ENCODE peak calls at places on chromosomes 1 and 21, in eight cellular contexts. One of them, this sample, is unnamed.

GRCh38 chr1:224435999-224436398 is 1.4 kb upstream of the WDR26 start:
- DNase-seq in AG09319: no peak
- DNase-seq in naive thymus-derived CD8-positive, alpha-beta T cell: no peak
- DNase-seq in GM04503: no peak
- DNase-seq in EH: no peak
- DNase-seq in GM13976: no peak
- DNase-seq in NCI-H446 treated with DMSO at 0.1 percent for 48 hours: no peak
- DNase-seq in HFFc6: no peak
- DNase-seq in this sample: no peak

GRCh38 chr1:156356875-156357534 is 12.0 kb upstream of the RHBG start:
- DNase-seq in AG09319: no peak
- DNase-seq in naive thymus-derived CD8-positive, alpha-beta T cell: peak; percentile 45
- DNase-seq in GM04503: no peak
- DNase-seq in EH: peak; percentile 40
- DNase-seq in GM13976: peak; percentile 89
- DNase-seq in NCI-H446 treated with DMSO at 0.1 percent for 48 hours: no peak
- DNase-seq in HFFc6: no peak
- DNase-seq in this sample: no peak

GRCh38 chr1:173134029-173134428 is 73.1 kb downstream of the TNFSF4 start:
- DNase-seq in AG09319: no peak
- DNase-seq in naive thymus-derived CD8-positive, alpha-beta T cell: no peak
- DNase-seq in GM04503: no peak
- DNase-seq in EH: peak; percentile 63
- DNase-seq in GM13976: no peak
- DNase-seq in NCI-H446 treated with DMSO at 0.1 percent for 48 hours: no peak
- DNase-seq in HFFc6: peak; percentile 32
- DNase-seq in this sample: peak; percentile 33

GRCh38 chr1:66271904-66272254 is 262.1 kb upstream of the SGIP1 start:
- DNase-seq in AG09319: no peak
- DNase-seq in naive thymus-derived CD8-positive, alpha-beta T cell: no peak
- DNase-seq in GM04503: no peak
- DNase-seq in EH: peak; percentile 85
- DNase-seq in GM13976: no peak
- DNase-seq in NCI-H446 treated with DMSO at 0.1 percent for 48 hours: no peak
- DNase-seq in HFFc6: peak; percentile 66
- DNase-seq in this sample: peak; percentile 68

GRCh38 chr1:36182734-36183133 is 26.8 kb downstream of the MAP7D1 start:
- DNase-seq in AG09319: no peak
- DNase-seq in naive thymus-derived CD8-positive, alpha-beta T cell: no peak
- DNase-seq in GM04503: no peak
- DNase-seq in EH: no peak
- DNase-seq in GM13976: no peak
- DNase-seq in NCI-H446 treated with DMSO at 0.1 percent for 48 hours: no peak
- DNase-seq in HFFc6: no peak
- DNase-seq in this sample: no peak

GRCh38 chr1:201183209-201183608 is 7.4 kb upstream of the IGFN1 start:
- DNase-seq in AG09319: no peak
- DNase-seq in naive thymus-derived CD8-positive, alpha-beta T cell: no peak
- DNase-seq in GM04503: no peak
- DNase-seq in EH: no peak
- DNase-seq in GM13976: no peak
- DNase-seq in NCI-H446 treated with DMSO at 0.1 percent for 48 hours: no peak
- DNase-seq in HFFc6: no peak
- DNase-seq in this sample: no peak

GRCh38 chr1:12597792-12598191 is 20.2 kb downstream of the DHRS3 start:
- DNase-seq in AG09319: no peak
- DNase-seq in naive thymus-derived CD8-positive, alpha-beta T cell: no peak
- DNase-seq in GM04503: no peak
- DNase-seq in EH: no peak
- DNase-seq in GM13976: no peak
- DNase-seq in NCI-H446 treated with DMSO at 0.1 percent for 48 hours: no peak
- DNase-seq in HFFc6: no peak
- DNase-seq in this sample: no peak

GRCh38 chr1:156438278-156438987 is 62.1 kb downstream of the MEF2D start:
- DNase-seq in AG09319: no peak
- DNase-seq in naive thymus-derived CD8-positive, alpha-beta T cell: no peak
- DNase-seq in GM04503: no peak
- DNase-seq in EH: peak; percentile 44
- DNase-seq in GM13976: no peak
- DNase-seq in NCI-H446 treated with DMSO at 0.1 percent for 48 hours: no peak
- DNase-seq in HFFc6: no peak
- DNase-seq in this sample: no peak

GRCh38 chr1:79044974-79045650 is 38.6 kb upstream of the ADGRL4 start:
- DNase-seq in AG09319: no peak
- DNase-seq in naive thymus-derived CD8-positive, alpha-beta T cell: no peak
- DNase-seq in GM04503: no peak
- DNase-seq in EH: no peak
- DNase-seq in GM13976: no peak
- DNase-seq in NCI-H446 treated with DMSO at 0.1 percent for 48 hours: peak; percentile 94
- DNase-seq in HFFc6: no peak
- DNase-seq in this sample: peak; percentile 91

GRCh38 chr1:17239420-17239819 is 9.5 kb upstream of the PADI3 start:
- DNase-seq in AG09319: peak; percentile 78
- DNase-seq in naive thymus-derived CD8-positive, alpha-beta T cell: no peak
- DNase-seq in GM04503: peak; percentile 71
- DNase-seq in EH: peak; percentile 94
- DNase-seq in GM13976: peak; percentile 67
- DNase-seq in NCI-H446 treated with DMSO at 0.1 percent for 48 hours: peak; percentile 43
- DNase-seq in HFFc6: peak; percentile 91
- DNase-seq in this sample: peak; percentile 92

GRCh38 chr1:204478166-204478899 is 16.3 kb downstream of the PIK3C2B start:
- DNase-seq in AG09319: no peak
- DNase-seq in naive thymus-derived CD8-positive, alpha-beta T cell: no peak
- DNase-seq in GM04503: no peak
- DNase-seq in EH: no peak
- DNase-seq in GM13976: no peak
- DNase-seq in NCI-H446 treated with DMSO at 0.1 percent for 48 hours: no peak
- DNase-seq in HFFc6: no peak
- DNase-seq in this sample: no peak

GRCh38 chr1:37461698-37462436 is 12.5 kb upstream of the ZC3H12A start:
- DNase-seq in AG09319: no peak
- DNase-seq in naive thymus-derived CD8-positive, alpha-beta T cell: no peak
- DNase-seq in GM04503: no peak
- DNase-seq in EH: no peak
- DNase-seq in GM13976: no peak
- DNase-seq in NCI-H446 treated with DMSO at 0.1 percent for 48 hours: no peak
- DNase-seq in HFFc6: no peak
- DNase-seq in this sample: no peak

GRCh38 chr1:187685338-187685737 is 856.6 kb downstream of the PLA2G4A start:
- DNase-seq in AG09319: no peak
- DNase-seq in naive thymus-derived CD8-positive, alpha-beta T cell: no peak
- DNase-seq in GM04503: no peak
- DNase-seq in EH: peak; percentile 33
- DNase-seq in GM13976: no peak
- DNase-seq in NCI-H446 treated with DMSO at 0.1 percent for 48 hours: no peak
- DNase-seq in HFFc6: peak; percentile 25
- DNase-seq in this sample: no peak

GRCh38 chr1:44316231-44316759 is 38.8 kb downstream of the ERI3 start:
- DNase-seq in AG09319: no peak
- DNase-seq in naive thymus-derived CD8-positive, alpha-beta T cell: no peak
- DNase-seq in GM04503: no peak
- DNase-seq in EH: no peak
- DNase-seq in GM13976: no peak
- DNase-seq in NCI-H446 treated with DMSO at 0.1 percent for 48 hours: no peak
- DNase-seq in HFFc6: no peak
- DNase-seq in this sample: no peak

GRCh38 chr21:37072239-37072987 is 458 bp downstream of the PIGP start:
- DNase-seq in AG09319: peak; percentile 40
- DNase-seq in naive thymus-derived CD8-positive, alpha-beta T cell: peak; percentile 59
- DNase-seq in GM04503: no peak
- DNase-seq in EH: peak; percentile 82
- DNase-seq in GM13976: peak; percentile 17
- DNase-seq in NCI-H446 treated with DMSO at 0.1 percent for 48 hours: no peak
- DNase-seq in HFFc6: no peak
- DNase-seq in this sample: peak; percentile 74

GRCh38 chr1:110746644-110747259 is 72.0 kb upstream of the KCNA3 start:
- DNase-seq in AG09319: no peak
- DNase-seq in naive thymus-derived CD8-positive, alpha-beta T cell: peak; percentile 38
- DNase-seq in GM04503: no peak
- DNase-seq in EH: peak; percentile 62
- DNase-seq in GM13976: peak; percentile 50
- DNase-seq in NCI-H446 treated with DMSO at 0.1 percent for 48 hours: no peak
- DNase-seq in HFFc6: peak; percentile 12
- DNase-seq in this sample: peak; percentile 50

GRCh38 chr1:91763252-91763651 is 122.7 kb downstream of the TGFBR3 start:
- DNase-seq in AG09319: no peak
- DNase-seq in naive thymus-derived CD8-positive, alpha-beta T cell: no peak
- DNase-seq in GM04503: no peak
- DNase-seq in EH: no peak
- DNase-seq in GM13976: no peak
- DNase-seq in NCI-H446 treated with DMSO at 0.1 percent for 48 hours: no peak
- DNase-seq in HFFc6: no peak
- DNase-seq in this sample: no peak

GRCh38 chr1:19436716-19437476 is 48.4 kb downstream of the CAPZB start:
- DNase-seq in AG09319: no peak
- DNase-seq in naive thymus-derived CD8-positive, alpha-beta T cell: no peak
- DNase-seq in GM04503: no peak
- DNase-seq in EH: peak; percentile 78
- DNase-seq in GM13976: no peak
- DNase-seq in NCI-H446 treated with DMSO at 0.1 percent for 48 hours: no peak
- DNase-seq in HFFc6: no peak
- DNase-seq in this sample: peak; percentile 68

GRCh38 chr1:212456166-212456528 is 23.4 kb downstream of the NENF start:
- DNase-seq in AG09319: no peak
- DNase-seq in naive thymus-derived CD8-positive, alpha-beta T cell: no peak
- DNase-seq in GM04503: no peak
- DNase-seq in EH: no peak
- DNase-seq in GM13976: no peak
- DNase-seq in NCI-H446 treated with DMSO at 0.1 percent for 48 hours: no peak
- DNase-seq in HFFc6: no peak
- DNase-seq in this sample: no peak

GRCh38 chr1:149962039-149962647 is 25.5 kb upstream of the MTMR11 start:
- DNase-seq in AG09319: peak; percentile 61
- DNase-seq in naive thymus-derived CD8-positive, alpha-beta T cell: peak; percentile 13
- DNase-seq in GM04503: no peak
- DNase-seq in EH: peak; percentile 82
- DNase-seq in GM13976: peak; percentile 66
- DNase-seq in NCI-H446 treated with DMSO at 0.1 percent for 48 hours: peak; percentile 57
- DNase-seq in HFFc6: peak; percentile 75
- DNase-seq in this sample: peak; percentile 71

GRCh38 chr1:235503333-235504121 is 725 bp downstream of the B3GALNT2 start:
- DNase-seq in AG09319: no peak
- DNase-seq in naive thymus-derived CD8-positive, alpha-beta T cell: peak; percentile 26
- DNase-seq in GM04503: no peak
- DNase-seq in EH: peak; percentile 65
- DNase-seq in GM13976: peak; percentile 58
- DNase-seq in NCI-H446 treated with DMSO at 0.1 percent for 48 hours: no peak
- DNase-seq in HFFc6: peak; percentile 11
- DNase-seq in this sample: peak; percentile 55

GRCh38 chr1:180112091-180112490 is 42.6 kb upstream of the QSOX1 start:
- DNase-seq in AG09319: no peak
- DNase-seq in naive thymus-derived CD8-positive, alpha-beta T cell: no peak
- DNase-seq in GM04503: no peak
- DNase-seq in EH: no peak
- DNase-seq in GM13976: no peak
- DNase-seq in NCI-H446 treated with DMSO at 0.1 percent for 48 hours: no peak
- DNase-seq in HFFc6: no peak
- DNase-seq in this sample: no peak

GRCh38 chr1:18055181-18055580 is 52.4 kb upstream of the IGSF21 start:
- DNase-seq in AG09319: no peak
- DNase-seq in naive thymus-derived CD8-positive, alpha-beta T cell: no peak
- DNase-seq in GM04503: no peak
- DNase-seq in EH: no peak
- DNase-seq in GM13976: no peak
- DNase-seq in NCI-H446 treated with DMSO at 0.1 percent for 48 hours: no peak
- DNase-seq in HFFc6: no peak
- DNase-seq in this sample: no peak

GRCh38 chr1:246689409-246689997 is 34.7 kb upstream of the SCCPDH start:
- DNase-seq in AG09319: peak; percentile 41
- DNase-seq in naive thymus-derived CD8-positive, alpha-beta T cell: no peak
- DNase-seq in GM04503: no peak
- DNase-seq in EH: peak; percentile 84
- DNase-seq in GM13976: peak; percentile 93
- DNase-seq in NCI-H446 treated with DMSO at 0.1 percent for 48 hours: peak; percentile 53
- DNase-seq in HFFc6: peak; percentile 83
- DNase-seq in this sample: peak; percentile 75

This sample was measured in RPMI7951.